ENCODE peak calls at places on chromosomes 16 and 17, in eight cellular contexts. One of them, this sample, is unnamed.

GRCh38 chr17:30476726-30477082 is 504 bp upstream of the GOSR1 start:
- DNase-seq in AG04450: no peak
- DNase-seq in PC-3: no peak
- DNase-seq in RWPE1: peak; percentile 12
- DNase-seq in left lung: no peak
- DNase-seq in heart right ventricle: no peak
- DNase-seq in CD8-positive, alpha-beta T cell: no peak
- DNase-seq in GM12865: no peak
- DNase-seq in this sample: no peak

GRCh38 chr17:7972131-7972785 is 30.2 kb upstream of the GUCY2D start:
- DNase-seq in AG04450: no peak
- DNase-seq in PC-3: no peak
- DNase-seq in RWPE1: no peak
- DNase-seq in left lung: no peak
- DNase-seq in heart right ventricle: peak; percentile 16
- DNase-seq in CD8-positive, alpha-beta T cell: no peak
- DNase-seq in GM12865: no peak
- DNase-seq in this sample: no peak

GRCh38 chr16:86935323-86935669 is 356.9 kb downstream of the FOXL1 start:
- DNase-seq in AG04450: no peak
- DNase-seq in PC-3: no peak
- DNase-seq in RWPE1: no peak
- DNase-seq in left lung: no peak
- DNase-seq in heart right ventricle: no peak
- DNase-seq in CD8-positive, alpha-beta T cell: no peak
- DNase-seq in GM12865: no peak
- DNase-seq in this sample: no peak

GRCh38 chr17:72363336-72363620 is 242.5 kb downstream of the SOX9 start:
- DNase-seq in AG04450: no peak
- DNase-seq in PC-3: no peak
- DNase-seq in RWPE1: no peak
- DNase-seq in left lung: no peak
- DNase-seq in heart right ventricle: no peak
- DNase-seq in CD8-positive, alpha-beta T cell: no peak
- DNase-seq in GM12865: no peak
- DNase-seq in this sample: no peak

GRCh38 chr16:49340466-49340865 is 33.1 kb upstream of the C16orf78 start:
- DNase-seq in AG04450: no peak
- DNase-seq in PC-3: no peak
- DNase-seq in RWPE1: no peak
- DNase-seq in left lung: no peak
- DNase-seq in heart right ventricle: no peak
- DNase-seq in CD8-positive, alpha-beta T cell: no peak
- DNase-seq in GM12865: no peak
- DNase-seq in this sample: no peak

GRCh38 chr17:21095735-21096134 is 31.0 kb upstream of the DHRS7B start:
- DNase-seq in AG04450: no peak
- DNase-seq in PC-3: no peak
- DNase-seq in RWPE1: no peak
- DNase-seq in left lung: no peak
- DNase-seq in heart right ventricle: no peak
- DNase-seq in CD8-positive, alpha-beta T cell: no peak
- DNase-seq in GM12865: peak; percentile 42
- DNase-seq in this sample: no peak

GRCh38 chr16:3819175-3819527 is 61.4 kb downstream of the CREBBP start:
- DNase-seq in AG04450: no peak
- DNase-seq in PC-3: no peak
- DNase-seq in RWPE1: no peak
- DNase-seq in left lung: no peak
- DNase-seq in heart right ventricle: no peak
- DNase-seq in CD8-positive, alpha-beta T cell: no peak
- DNase-seq in GM12865: no peak
- DNase-seq in this sample: no peak

GRCh38 chr16:2702871-2703745 is 16.9 kb downstream of the PRSS27 start:
- DNase-seq in AG04450: no peak
- DNase-seq in PC-3: no peak
- DNase-seq in RWPE1: no peak
- DNase-seq in left lung: no peak
- DNase-seq in heart right ventricle: peak; percentile 71
- DNase-seq in CD8-positive, alpha-beta T cell: no peak
- DNase-seq in GM12865: no peak
- DNase-seq in this sample: no peak

GRCh38 chr16:66758086-66758485 is 6.7 kb upstream of the DYNC1LI2 start:
- DNase-seq in AG04450: no peak
- DNase-seq in PC-3: no peak
- DNase-seq in RWPE1: no peak
- DNase-seq in left lung: no peak
- DNase-seq in heart right ventricle: no peak
- DNase-seq in CD8-positive, alpha-beta T cell: no peak
- DNase-seq in GM12865: no peak
- DNase-seq in this sample: no peak

GRCh38 chr16:65285128-65286120 is 163.6 kb upstream of the CDH11 start:
- DNase-seq in AG04450: no peak
- DNase-seq in PC-3: peak; percentile 45
- DNase-seq in RWPE1: no peak
- DNase-seq in left lung: no peak
- DNase-seq in heart right ventricle: peak; percentile 22
- DNase-seq in CD8-positive, alpha-beta T cell: no peak
- DNase-seq in GM12865: no peak
- DNase-seq in this sample: no peak

GRCh38 chr16:65524997-65525396 is 403.1 kb upstream of the CDH11 start:
- DNase-seq in AG04450: peak; percentile 67
- DNase-seq in PC-3: no peak
- DNase-seq in RWPE1: no peak
- DNase-seq in left lung: peak; percentile 37
- DNase-seq in heart right ventricle: no peak
- DNase-seq in CD8-positive, alpha-beta T cell: no peak
- DNase-seq in GM12865: no peak
- DNase-seq in this sample: no peak

GRCh38 chr17:81573794-81574642 is 21.9 kb upstream of the FAAP100 start:
- DNase-seq in AG04450: no peak
- DNase-seq in PC-3: no peak
- DNase-seq in RWPE1: no peak
- DNase-seq in left lung: no peak
- DNase-seq in heart right ventricle: no peak
- DNase-seq in CD8-positive, alpha-beta T cell: no peak
- DNase-seq in GM12865: no peak
- DNase-seq in this sample: peak; percentile 62

GRCh38 chr16:88760424-88761142 is 24.4 kb downstream of the PIEZO1 start:
- DNase-seq in AG04450: no peak
- DNase-seq in PC-3: no peak
- DNase-seq in RWPE1: no peak
- DNase-seq in left lung: no peak
- DNase-seq in heart right ventricle: no peak
- DNase-seq in CD8-positive, alpha-beta T cell: no peak
- DNase-seq in GM12865: no peak
- DNase-seq in this sample: no peak

GRCh38 chr17:27276653-27277156 is 17.2 kb upstream of the WSB1 start:
- DNase-seq in AG04450: peak; percentile 48
- DNase-seq in PC-3: no peak
- DNase-seq in RWPE1: no peak
- DNase-seq in left lung: no peak
- DNase-seq in heart right ventricle: no peak
- DNase-seq in CD8-positive, alpha-beta T cell: no peak
- DNase-seq in GM12865: no peak
- DNase-seq in this sample: no peak

GRCh38 chr17:65783845-65784334 is 222.4 kb upstream of the AXIN2 start:
- DNase-seq in AG04450: peak; percentile 77
- DNase-seq in PC-3: peak; percentile 98
- DNase-seq in RWPE1: peak; percentile 40
- DNase-seq in left lung: no peak
- DNase-seq in heart right ventricle: no peak
- DNase-seq in CD8-positive, alpha-beta T cell: no peak
- DNase-seq in GM12865: no peak
- DNase-seq in this sample: no peak

GRCh38 chr17:11097121-11097520 is 143.9 kb upstream of the SHISA6 start:
- DNase-seq in AG04450: no peak
- DNase-seq in PC-3: no peak
- DNase-seq in RWPE1: no peak
- DNase-seq in left lung: no peak
- DNase-seq in heart right ventricle: no peak
- DNase-seq in CD8-positive, alpha-beta T cell: no peak
- DNase-seq in GM12865: no peak
- DNase-seq in this sample: no peak

GRCh38 chr17:36884495-36885160 is 52.6 kb upstream of the LHX1 start:
- DNase-seq in AG04450: no peak
- DNase-seq in PC-3: no peak
- DNase-seq in RWPE1: no peak
- DNase-seq in left lung: no peak
- DNase-seq in heart right ventricle: no peak
- DNase-seq in CD8-positive, alpha-beta T cell: no peak
- DNase-seq in GM12865: no peak
- DNase-seq in this sample: no peak

GRCh38 chr16:11254913-11255736 is 879 bp downstream of the SOCS1 start:
- DNase-seq in AG04450: no peak
- DNase-seq in PC-3: peak; percentile 52
- DNase-seq in RWPE1: peak; percentile 42
- DNase-seq in left lung: peak; percentile 55
- DNase-seq in heart right ventricle: peak; percentile 41
- DNase-seq in CD8-positive, alpha-beta T cell: peak; percentile 81
- DNase-seq in GM12865: peak; percentile 83
- DNase-seq in this sample: no peak

GRCh38 chr16:30491744-30492308 is 19.3 kb downstream of the ITGAL start:
- DNase-seq in AG04450: peak; percentile 23
- DNase-seq in PC-3: peak; percentile 79
- DNase-seq in RWPE1: peak; percentile 61
- DNase-seq in left lung: no peak
- DNase-seq in heart right ventricle: no peak
- DNase-seq in CD8-positive, alpha-beta T cell: peak; percentile 28
- DNase-seq in GM12865: no peak
- DNase-seq in this sample: no peak

GRCh38 chr17:82204831-82205719 is 7.6 kb downstream of the CCDC57 start:
- DNase-seq in AG04450: no peak
- DNase-seq in PC-3: peak; percentile 91
- DNase-seq in RWPE1: peak; percentile 78
- DNase-seq in left lung: no peak
- DNase-seq in heart right ventricle: no peak
- DNase-seq in CD8-positive, alpha-beta T cell: no peak
- DNase-seq in GM12865: no peak
- DNase-seq in this sample: no peak

GRCh38 chr17:340074-340473 is 12.5 kb downstream of the RPH3AL start:
- DNase-seq in AG04450: no peak
- DNase-seq in PC-3: no peak
- DNase-seq in RWPE1: no peak
- DNase-seq in left lung: no peak
- DNase-seq in heart right ventricle: no peak
- DNase-seq in CD8-positive, alpha-beta T cell: no peak
- DNase-seq in GM12865: no peak
- DNase-seq in this sample: no peak

GRCh38 chr17:63445065-63445464 is 1.0 kb downstream of the CYB561 start:
- DNase-seq in AG04450: no peak
- DNase-seq in PC-3: peak; percentile 14
- DNase-seq in RWPE1: no peak
- DNase-seq in left lung: no peak
- DNase-seq in heart right ventricle: no peak
- DNase-seq in CD8-positive, alpha-beta T cell: no peak
- DNase-seq in GM12865: no peak
- DNase-seq in this sample: no peak

GRCh38 chr16:75333770-75334169 is 82.3 kb upstream of the BCAR1 start:
- DNase-seq in AG04450: no peak
- DNase-seq in PC-3: no peak
- DNase-seq in RWPE1: no peak
- DNase-seq in left lung: no peak
- DNase-seq in heart right ventricle: no peak
- DNase-seq in CD8-positive, alpha-beta T cell: no peak
- DNase-seq in GM12865: peak; percentile 21
- DNase-seq in this sample: no peak

GRCh38 chr17:52995127-52995526 is 827.6 kb upstream of the KIF2B start:
- DNase-seq in AG04450: no peak
- DNase-seq in PC-3: no peak
- DNase-seq in RWPE1: no peak
- DNase-seq in left lung: no peak
- DNase-seq in heart right ventricle: no peak
- DNase-seq in CD8-positive, alpha-beta T cell: no peak
- DNase-seq in GM12865: no peak
- DNase-seq in this sample: no peak

GRCh38 chr16:81070979-81071378 is 6.1 kb downstream of the C16orf46 start:
- DNase-seq in AG04450: no peak
- DNase-seq in PC-3: no peak
- DNase-seq in RWPE1: no peak
- DNase-seq in left lung: no peak
- DNase-seq in heart right ventricle: no peak
- DNase-seq in CD8-positive, alpha-beta T cell: no peak
- DNase-seq in GM12865: no peak
- DNase-seq in this sample: no peak

GRCh38 chr17:77107506-77108433 is 33.0 kb upstream of the SEC14L1 start:
- DNase-seq in AG04450: no peak
- DNase-seq in PC-3: no peak
- DNase-seq in RWPE1: no peak
- DNase-seq in left lung: no peak
- DNase-seq in heart right ventricle: no peak
- DNase-seq in CD8-positive, alpha-beta T cell: peak; percentile 86
- DNase-seq in GM12865: peak; percentile 92
- DNase-seq in this sample: no peak

GRCh38 chr16:1102921-1103648 is 7.0 kb upstream of the C1QTNF8 start:
- DNase-seq in AG04450: no peak
- DNase-seq in PC-3: peak; percentile 47
- DNase-seq in RWPE1: peak; percentile 72
- DNase-seq in left lung: no peak
- DNase-seq in heart right ventricle: peak; percentile 73
- DNase-seq in CD8-positive, alpha-beta T cell: peak; percentile 49
- DNase-seq in GM12865: peak; percentile 54
- DNase-seq in this sample: peak; percentile 90

GRCh38 chr16:12896562-12896961 is 4.8 kb upstream of the SHISA9 start:
- DNase-seq in AG04450: no peak
- DNase-seq in PC-3: peak; percentile 50
- DNase-seq in RWPE1: no peak
- DNase-seq in left lung: no peak
- DNase-seq in heart right ventricle: no peak
- DNase-seq in CD8-positive, alpha-beta T cell: no peak
- DNase-seq in GM12865: peak; percentile 57
- DNase-seq in this sample: no peak
- TF ChIP-seq CTCF in AG04450: no peak
- TF ChIP-seq CTCF in PC-3: peak; percentile 67
- TF ChIP-seq CTCF in RWPE1: peak; percentile 41
- TF ChIP-seq CTCF in left lung: no peak
- TF ChIP-seq CTCF in heart right ventricle: peak; percentile 35
- TF ChIP-seq CTCF in CD8-positive, alpha-beta T cell: no peak
- TF ChIP-seq CTCF in GM12865: peak; percentile 64
- TF ChIP-seq CTCF in this sample: peak; percentile 74

GRCh38 chr17:43840814-43841213 is 6.2 kb upstream of the CD300LG start:
- DNase-seq in AG04450: no peak
- DNase-seq in PC-3: peak; percentile 26
- DNase-seq in RWPE1: no peak
- DNase-seq in left lung: no peak
- DNase-seq in heart right ventricle: no peak
- DNase-seq in CD8-positive, alpha-beta T cell: no peak
- DNase-seq in GM12865: peak; percentile 14
- DNase-seq in this sample: no peak
- TF ChIP-seq CTCF in AG04450: peak; percentile 20
- TF ChIP-seq CTCF in PC-3: peak; percentile 56
- TF ChIP-seq CTCF in RWPE1: no peak
- TF ChIP-seq CTCF in left lung: no peak
- TF ChIP-seq CTCF in heart right ventricle: peak; percentile 26
- TF ChIP-seq CTCF in CD8-positive, alpha-beta T cell: no peak
- TF ChIP-seq CTCF in GM12865: peak; percentile 5
- TF ChIP-seq CTCF in this sample: peak; percentile 57

GRCh38 chr16:79998143-79998542 is 397.6 kb upstream of the MAF start:
- DNase-seq in AG04450: no peak
- DNase-seq in PC-3: no peak
- DNase-seq in RWPE1: no peak
- DNase-seq in left lung: no peak
- DNase-seq in heart right ventricle: no peak
- DNase-seq in CD8-positive, alpha-beta T cell: no peak
- DNase-seq in GM12865: no peak
- DNase-seq in this sample: no peak
- TF ChIP-seq CTCF in AG04450: no peak
- TF ChIP-seq CTCF in PC-3: no peak
- TF ChIP-seq CTCF in RWPE1: no peak
- TF ChIP-seq CTCF in left lung: no peak
- TF ChIP-seq CTCF in heart right ventricle: no peak
- TF ChIP-seq CTCF in CD8-positive, alpha-beta T cell: no peak
- TF ChIP-seq CTCF in GM12865: no peak
- TF ChIP-seq CTCF in this sample: no peak

GRCh38 chr17:2707721-2708584 is 3.6 kb downstream of the CLUH start:
- DNase-seq in AG04450: no peak
- DNase-seq in PC-3: no peak
- DNase-seq in RWPE1: no peak
- DNase-seq in left lung: no peak
- DNase-seq in heart right ventricle: peak; percentile 83
- DNase-seq in CD8-positive, alpha-beta T cell: no peak
- DNase-seq in GM12865: no peak
- DNase-seq in this sample: peak; percentile 72
- TF ChIP-seq CTCF in AG04450: peak; percentile 37
- TF ChIP-seq CTCF in PC-3: peak; percentile 44
- TF ChIP-seq CTCF in RWPE1: peak; percentile 13
- TF ChIP-seq CTCF in left lung: no peak
- TF ChIP-seq CTCF in heart right ventricle: peak; percentile 44
- TF ChIP-seq CTCF in CD8-positive, alpha-beta T cell: no peak
- TF ChIP-seq CTCF in GM12865: peak; percentile 50
- TF ChIP-seq CTCF in this sample: peak; percentile 25

This sample was measured in D721Med.